ENCODE peak calls at places on chromosome 14, in five cellular contexts. U, K, N, O and L are unnamed samples. For H3K4me1, the result is how much of the 10 kb centered on the place peaks cover.

GRCh38 chr14:87121716-87122115 is 871.3 kb downstream of the GALC start:
- DNase-seq in N (no peak), K (no peak), O (no peak), U (no peak), L (no peak)

GRCh38 chr14:58572092-58572853 is 65.5 kb upstream of the DACT1 start:
- DNase-seq in N (no peak), O (no peak), K (no peak), U (no peak), L (no peak)

GRCh38 chr14:97459180-97459579 is 662.0 kb downstream of the VRK1 start:
- DNase-seq in K (no peak), O (no peak), U (no peak), N (no peak), L (no peak)

GRCh38 chr14:90045608-90046007 is 16.2 kb upstream of the KCNK13 start:
- DNase-seq in O (no peak), K (no peak), N (no peak), U (no peak), L (no peak)

GRCh38 chr14:98069712-98070133 is 1202.3 kb downstream of the BCL11B start:
- DNase-seq in O (no peak), U (no peak), K (peak), N (peak), L (no peak)

GRCh38 chr14:92844220-92844619 is 50.1 kb downstream of the GOLGA5 start:
- DNase-seq in K (no peak), O (no peak), U (no peak), N (no peak), L (no peak)

GRCh38 chr14:49977126-49977841 is 84.4 kb downstream of the ARF6 start:
- DNase-seq in U (no peak), O (no peak), N (no peak), K (no peak), L (no peak)

GRCh38 chr14:71235865-71236264 is 328.6 kb downstream of the PCNX1 start:
- DNase-seq in O (peak), K (no peak), U (no peak), N (no peak), L (no peak)

GRCh38 chr14:58836303-58836702 is 198.5 kb downstream of the DACT1 start:
- DNase-seq in U (no peak), O (no peak), K (no peak), N (no peak), L (no peak)

GRCh38 chr14:34059037-34059924 is 108.4 kb upstream of the EGLN3 start:
- DNase-seq in O (no peak), K (no peak), U (no peak), N (no peak), L (no peak)

GRCh38 chr14:102363182-102363952 is 626 bp downstream of the TECPR2 start:
- DNase-seq in K (no peak), U (peak), N (no peak), O (peak), L (no peak)

GRCh38 chr14:78967111-78967809 is 797.1 kb downstream of the NRXN3 start:
- DNase-seq in O (no peak), U (no peak), N (no peak), K (no peak), L (no peak)

GRCh38 chr14:90574640-90575131 is 177.9 kb downstream of the CALM1 start:
- DNase-seq in N (no peak), K (no peak), O (no peak), U (peak), L (no peak)

GRCh38 chr14:62445570-62445969 is 599.7 kb downstream of the KCNH5 start:
- DNase-seq in N (no peak), K (no peak), U (no peak), O (no peak), L (peak)

GRCh38 chr14:79514700-79515099 is 696.6 kb downstream of the DIO2 start:
- DNase-seq in K (no peak), N (no peak), U (no peak), O (no peak), L (no peak)

GRCh38 chr14:73661872-73662271 is 17.1 kb downstream of the DNAL1 start:
- DNase-seq in N (no peak), O (no peak), K (no peak), U (no peak), L (no peak)

GRCh38 chr14:30240685-30241084 is 313.0 kb upstream of the PRKD1 start:
- DNase-seq in O (no peak), K (no peak), N (no peak), U (no peak), L (no peak)

GRCh38 chr14:34548472-34548981 is 9.0 kb upstream of the EAPP start:
- DNase-seq in U (no peak), N (no peak), K (no peak), O (no peak), L (no peak)

GRCh38 chr14:100241279-100241678 is 2.3 kb downstream of the YY1 start:
- DNase-seq in N (no peak), O (no peak), K (no peak), U (no peak), L (no peak)

GRCh38 chr14:95256011-95256775 is 63.5 kb downstream of the CLMN start:
- DNase-seq in K (no peak), U (no peak), O (no peak), N (no peak), L (no peak)

GRCh38 chr14:78519863-78520262 is 349.7 kb downstream of the NRXN3 start:
- DNase-seq in N (no peak), U (no peak), K (peak), O (no peak), L (peak)

GRCh38 chr14:82251434-82251833 is 717.8 kb upstream of the SEL1L start:
- DNase-seq in K (no peak), N (no peak), O (no peak), U (no peak), L (no peak)

GRCh38 chr14:54976316-54976715 is 50.6 kb downstream of the WDHD1 start:
- DNase-seq in U (no peak), O (no peak), N (no peak), K (no peak), L (no peak)

GRCh38 chr14:21109377-21110260 is 8.8 kb downstream of the TMEM253 start:
- DNase-seq in O (no peak), U (no peak), N (no peak), K (no peak), L (no peak)

GRCh38 chr14:19941668-19942067 is 11.0 kb downstream of the OR4K1 start:
- DNase-seq in K (no peak), U (no peak), N (no peak), O (no peak), L (no peak)

GRCh38 chr14:75335588-75335987 is 57.0 kb downstream of the FOS start:
- DNase-seq in N (no peak), K (no peak), O (no peak), U (no peak), L (no peak)

GRCh38 chr14:92563359-92563758 is 49.8 kb downstream of the RIN3 start:
- DNase-seq in O (no peak), U (no peak), N (no peak), K (no peak), L (no peak)

GRCh38 chr14:95319312-95320075 is at the start of gene CLMN:
- DNase-seq in O (no peak), U (no peak), K (peak), N (peak), L (no peak)

GRCh38 chr14:29320261-29320660 is 553.7 kb downstream of the FOXG1 start:
- DNase-seq in N (no peak), U (no peak), K (no peak), O (no peak), L (no peak)

GRCh38 chr14:81401420-81402122 is 1.4 kb upstream of the STON2 start:
- DNase-seq in U (no peak), O (no peak), K (no peak), N (no peak), L (no peak)

GRCh38 chr14:101737414-101738367 is 23.8 kb upstream of the PPP2R5C start:
- DNase-seq in K (no peak), O (no peak), N (no peak), U (no peak), L (no peak)

GRCh38 chr14:54175298-54175942 is 218.8 kb upstream of the BMP4 start:
- DNase-seq in U (no peak), K (peak), N (no peak), O (peak), L (peak)

DNA sequence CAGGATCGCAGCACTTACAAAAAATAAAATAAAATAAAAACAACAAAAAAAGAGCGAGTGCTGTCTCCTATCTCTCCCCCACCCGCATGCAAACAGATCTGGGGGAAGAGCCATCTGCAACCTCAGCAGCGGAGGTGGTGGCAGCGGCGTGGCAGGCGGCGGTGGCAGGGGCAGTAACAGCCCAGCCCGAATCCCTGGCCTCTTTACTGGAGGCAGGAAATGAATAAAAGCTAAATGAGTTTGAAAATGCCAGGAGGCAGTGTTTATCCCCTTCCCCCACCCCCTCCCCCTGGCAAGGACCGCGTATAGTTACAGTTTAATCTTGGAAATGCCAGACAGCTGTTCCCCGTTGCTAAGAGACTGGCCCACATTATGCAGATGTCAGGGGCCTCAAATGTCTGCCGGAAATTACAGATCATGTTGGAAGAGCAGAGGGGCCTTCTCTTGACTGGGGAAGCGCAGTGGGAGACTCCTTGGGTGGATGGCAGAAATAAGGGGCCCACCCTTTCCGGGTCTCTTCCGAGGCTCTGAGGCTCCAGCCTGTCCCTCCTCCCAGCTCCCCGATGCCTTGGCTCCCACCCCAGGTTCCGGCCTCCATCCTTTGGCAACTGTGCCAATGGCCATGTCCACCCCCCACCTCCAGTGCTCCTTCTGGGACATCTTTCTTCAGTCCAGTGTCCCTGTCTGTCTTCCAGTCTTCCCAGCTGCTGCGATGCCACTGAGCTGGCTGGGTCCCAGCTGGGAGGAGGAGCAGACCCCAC is 93.8 kb downstream of the LRRC74A start:
- DNase-seq in U (no peak), O (peak), K (peak), N (no peak), L (no peak)
- H3K4me3 ChIP-seq in U (no peak), O (peak), K (no peak), N (no peak), L (no peak)

DNA sequence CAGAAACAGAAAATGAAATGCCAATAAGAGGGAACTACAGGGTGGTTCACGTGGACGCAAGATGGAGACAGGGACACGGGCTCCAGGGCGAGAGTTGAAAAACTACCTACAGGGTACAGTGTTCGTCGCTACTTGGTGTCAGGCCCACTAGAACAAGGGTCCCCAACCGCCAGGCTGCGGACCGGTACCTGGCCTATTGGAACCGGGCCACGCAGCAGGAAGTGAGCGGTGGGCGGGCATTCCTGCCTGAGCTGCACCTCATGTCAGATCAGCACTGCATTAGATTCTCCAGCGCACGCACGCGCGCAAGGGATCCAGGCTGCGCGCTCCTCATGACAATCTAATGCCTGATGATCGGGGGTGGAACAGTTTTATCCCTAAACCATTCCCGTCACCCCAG is 14.8 kb downstream of the INF2 start:
- DNase-seq in O (no peak), U (no peak), K (no peak), N (no peak), L (no peak)
- H3K4me1 ChIP-seq in O (under half), U (under half), K (under half), N (under half), L (under half)

GRCh38 chr14:22477569-22478194 is 111.3 kb downstream of the DAD1 start:
- DNase-seq in U (no peak), N (no peak), O (no peak), K (no peak), L (no peak)

GRCh38 chr14:22479781-22480464 is 109.1 kb downstream of the DAD1 start:
- DNase-seq in N (no peak), U (no peak), K (no peak), O (no peak), L (no peak)

GRCh38 chr14:22478247-22478646 is 110.8 kb downstream of the DAD1 start:
- DNase-seq in U (no peak), N (no peak), K (no peak), O (no peak), L (no peak)

GRCh38 chr14:22479132-22479531 is 109.9 kb downstream of the DAD1 start:
- DNase-seq in K (no peak), U (no peak), N (no peak), O (no peak), L (no peak)

GRCh38 chr14:22478670-22479069 is 110.4 kb downstream of the DAD1 start:
- DNase-seq in N (no peak), K (no peak), U (no peak), O (no peak), L (no peak)
- H3K4me3 ChIP-seq in N (no peak), K (no peak), U (no peak), O (no peak), L (no peak)

DNA sequence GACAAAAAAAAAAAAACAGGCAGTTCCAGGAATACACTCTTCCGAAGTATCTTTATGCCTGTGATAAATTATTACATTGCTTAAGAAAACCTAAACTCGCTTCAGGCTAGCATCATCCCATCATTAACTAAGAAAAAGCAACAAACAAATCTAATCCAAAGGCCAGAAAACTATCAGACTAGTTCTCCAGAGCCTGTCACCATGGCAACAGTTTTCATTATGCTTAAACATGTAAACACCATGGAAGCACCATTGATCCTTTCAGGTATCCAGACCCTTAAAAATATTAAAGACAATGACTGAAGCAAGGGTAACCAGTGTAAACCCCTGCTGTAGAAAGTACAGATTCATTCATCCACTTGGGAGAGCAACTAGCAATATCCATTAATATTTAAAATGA is 9.8 kb downstream of the DAD1 start:
- DNase-seq in O (no peak), U (no peak), N (no peak), K (no peak), L (no peak)
- H3K4me1 ChIP-seq in O (under half), U (under half), N (under half), K (under half), L (under half)

GRCh38 chr14:104682107-104682593 is 7.3 kb upstream of the INF2 start:
- DNase-seq in K (peak), O (no peak), U (no peak), N (no peak), L (no peak)
- H3K4me3 ChIP-seq in K (no peak), O (peak), U (no peak), N (no peak), L (no peak)

DNA sequence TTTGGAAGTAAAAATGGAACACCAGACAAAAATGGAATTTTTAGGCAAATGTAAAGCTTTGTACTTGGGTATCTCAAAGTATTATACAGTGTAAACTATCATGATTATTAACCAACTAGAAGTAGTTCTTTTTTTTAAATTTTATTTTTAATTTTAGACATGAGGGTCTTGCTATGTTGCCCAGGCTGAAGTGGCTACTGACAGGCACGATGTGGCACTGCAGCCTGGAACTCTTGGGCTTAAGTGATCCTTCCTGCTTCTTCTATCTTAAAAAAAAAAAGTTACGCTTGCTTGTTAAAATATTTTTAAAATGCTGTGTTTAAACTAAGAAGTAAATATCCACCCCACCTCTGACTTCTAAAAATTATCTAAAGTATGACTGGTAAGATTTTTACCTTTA is 1.9 kb upstream of the FUT8 start:
- DNase-seq in O (no peak), N (no peak), U (no peak), K (no peak), L (no peak)
- H3K4me1 ChIP-seq in O (under half), N (under half), U (under half), K (under half), L (under half)

DNA sequence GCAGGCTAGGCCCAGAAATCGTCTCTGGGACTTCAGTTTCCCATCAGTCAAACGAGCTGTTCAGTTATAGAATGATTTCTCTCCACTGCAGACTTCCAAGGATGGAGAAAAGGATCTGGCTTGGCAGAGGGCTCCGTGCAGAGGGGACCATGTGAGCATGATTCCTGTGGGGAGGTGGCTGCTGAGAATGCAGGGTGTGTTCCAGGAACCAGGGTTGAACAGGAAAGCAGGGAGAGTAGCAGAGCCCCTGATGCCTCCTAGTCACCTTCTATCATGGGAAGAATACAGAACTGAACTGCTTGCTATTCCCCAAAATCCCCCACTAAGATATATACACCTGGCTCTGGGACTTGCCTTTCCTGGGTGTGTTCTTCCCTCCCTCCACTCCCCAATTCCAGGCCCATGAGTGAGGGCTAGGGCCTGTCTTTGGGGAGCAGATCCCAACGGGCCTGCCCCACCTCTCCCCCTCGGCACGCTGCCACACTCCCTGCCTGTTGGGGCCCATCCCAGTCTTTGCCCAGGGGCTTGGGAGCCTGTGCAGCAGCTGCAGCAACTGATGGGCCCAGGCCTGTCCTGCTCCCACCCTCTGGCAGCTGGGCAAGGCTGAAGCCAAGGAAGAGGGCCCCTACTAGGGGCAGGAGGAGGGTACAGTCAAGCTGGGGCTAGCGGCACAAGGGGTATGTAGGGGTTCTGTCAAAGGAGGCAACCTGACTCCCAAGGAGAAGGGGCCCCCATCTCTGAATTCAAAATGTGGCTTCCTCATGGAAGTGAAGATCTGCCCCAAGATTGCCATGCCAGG is 3.3 kb downstream of the AJUBA start:
- DNase-seq in N (no peak), U (no peak), O (no peak), K (no peak), L (no peak)
- H3K4me3 ChIP-seq in N (no peak), U (no peak), O (peak), K (no peak), L (no peak)